ENCODE peak calls at places on chromosome 18, in four cellular contexts. V is AML-193, T is Calu3, P is kidney epithelial cell. L is an unnamed sample.

GRCh38 chr18:13831864-13832508 is 8.0 kb downstream of the MC5R start:
- DNase-seq in V (no peak), T (no peak), P (no peak), L (no peak)

GRCh38 chr18:50866765-50867164 is 12.2 kb upstream of the ME2 start:
- DNase-seq in V (peak), T (no peak), P (no peak), L (no peak)

GRCh38 chr18:48861181-48861715 is 89.5 kb downstream of the SMAD7 start:
- DNase-seq in V (no peak), T (no peak), P (no peak), L (no peak)

GRCh38 chr18:24972577-24972976 is 379.4 kb downstream of the ZNF521 start:
- DNase-seq in V (no peak), T (no peak), P (no peak), L (no peak)

GRCh38 chr18:47417807-47418206 is 166.3 kb upstream of the SKOR2 start:
- DNase-seq in V (no peak), T (no peak), P (no peak), L (peak)

GRCh38 chr18:58189008-58189407 is 145.0 kb downstream of the NEDD4L start:
- DNase-seq in V (no peak), T (no peak), P (no peak), L (no peak)

GRCh38 chr18:74534150-74534969 is at the start of gene CNDP1:
- DNase-seq in V (no peak), T (no peak), P (no peak), L (no peak)

GRCh38 chr18:74745658-74746403 is 148.2 kb downstream of the ZNF407 start:
- DNase-seq in V (no peak), T (peak), P (peak), L (peak)

GRCh38 chr18:136433-136832 is 21.9 kb upstream of the USP14 start:
- DNase-seq in V (no peak), T (no peak), P (no peak), L (no peak)

GRCh38 chr18:22977847-22978701 is 44.9 kb downstream of the RBBP8 start:
- DNase-seq in V (no peak), T (peak), P (peak), L (peak)

GRCh38 chr18:36321636-36322407 is 24.3 kb downstream of the FHOD3 start:
- DNase-seq in V (no peak), T (peak), P (no peak), L (no peak)

GRCh38 chr18:23662309-23663263 is at the start of gene ANKRD29:
- DNase-seq in V (no peak), T (peak), P (no peak), L (no peak)

GRCh38 chr18:46334200-46334553 is 230.0 kb downstream of the HAUS1 start:
- DNase-seq in V (no peak), T (peak), P (no peak), L (no peak)

GRCh38 chr18:49168970-49169619 is 218.3 kb upstream of the SMAD7 start:
- DNase-seq in V (no peak), T (peak), P (no peak), L (no peak)

GRCh38 chr18:43081396-43081795 is 34.1 kb downstream of the RIT2 start:
- DNase-seq in V (no peak), T (no peak), P (no peak), L (no peak)

GRCh38 chr18:1018211-1018651 is 113.6 kb downstream of the ADCYAP1 start:
- DNase-seq in V (no peak), T (no peak), P (no peak), L (no peak)

L was measured in epithelial cell of prostate.